ENCODE peak calls at places on chromosomes 6 and 20, in four cellular contexts. One of them, this sample, is unnamed.

GRCh38 chr20:37630993-37631392 is 62.8 kb upstream of the CTNNBL1 start:
- DNase-seq in left kidney: no peak
- DNase-seq in EL: no peak
- DNase-seq in upper lobe of right lung: no peak
- DNase-seq in this sample: no peak

GRCh38 chr6:112502348-112503130 is 155.4 kb downstream of the RFPL4B start:
- DNase-seq in left kidney: peak; percentile 22
- DNase-seq in EL: peak; percentile 27
- DNase-seq in upper lobe of right lung: no peak
- DNase-seq in this sample: peak; percentile 39

GRCh38 chr6:3247255-3248146 is 11.2 kb upstream of the PSMG4 start:
- DNase-seq in left kidney: peak; percentile 93
- DNase-seq in EL: peak; percentile 97
- DNase-seq in upper lobe of right lung: no peak
- DNase-seq in this sample: peak; percentile 99

GRCh38 chr6:132798820-132799538 is 542 bp upstream of the SLC18B1 start:
- DNase-seq in left kidney: peak; percentile 89
- DNase-seq in EL: peak; percentile 68
- DNase-seq in upper lobe of right lung: peak; percentile 85
- DNase-seq in this sample: peak; percentile 53

GRCh38 chr6:33075568-33076405 is at the start of gene HLA-DPB1:
- DNase-seq in left kidney: peak; percentile 76
- DNase-seq in EL: peak; percentile 53
- DNase-seq in upper lobe of right lung: no peak
- DNase-seq in this sample: peak; percentile 68

GRCh38 chr20:13800728-13801134 is 15.9 kb downstream of the NDUFAF5 start:
- DNase-seq in left kidney: peak; percentile 43
- DNase-seq in EL: peak; percentile 78
- DNase-seq in upper lobe of right lung: peak; percentile 86
- DNase-seq in this sample: peak; percentile 66

GRCh38 chr6:110358536-110359148 is 493 bp upstream of the METTL24 start:
- DNase-seq in left kidney: peak; percentile 52
- DNase-seq in EL: no peak
- DNase-seq in upper lobe of right lung: no peak
- DNase-seq in this sample: no peak

GRCh38 chr6:33108307-33108706 is 32.5 kb downstream of the HLA-DPB1 start:
- DNase-seq in left kidney: no peak
- DNase-seq in EL: no peak
- DNase-seq in upper lobe of right lung: no peak
- DNase-seq in this sample: no peak

GRCh38 chr20:53833333-53834043 is 236.9 kb downstream of the BCAS1 start:
- DNase-seq in left kidney: no peak
- DNase-seq in EL: no peak
- DNase-seq in upper lobe of right lung: no peak
- DNase-seq in this sample: no peak

GRCh38 chr6:141540207-141540606 is 592.5 kb upstream of the GJE1 start:
- DNase-seq in left kidney: peak; percentile 12
- DNase-seq in EL: no peak
- DNase-seq in upper lobe of right lung: no peak
- DNase-seq in this sample: no peak

GRCh38 chr6:36028088-36028886 is 679 bp downstream of the MAPK14 start:
- DNase-seq in left kidney: peak; percentile 76
- DNase-seq in EL: peak; percentile 45
- DNase-seq in upper lobe of right lung: peak; percentile 78
- DNase-seq in this sample: peak; percentile 35

GRCh38 chr20:10337291-10337690 is 96.7 kb downstream of the MKKS start:
- DNase-seq in left kidney: no peak
- DNase-seq in EL: no peak
- DNase-seq in upper lobe of right lung: no peak
- DNase-seq in this sample: no peak

GRCh38 chr6:110103260-110103659 is 76.2 kb downstream of the WASF1 start:
- DNase-seq in left kidney: no peak
- DNase-seq in EL: no peak
- DNase-seq in upper lobe of right lung: no peak
- DNase-seq in this sample: no peak

GRCh38 chr6:32152414-32153251 is 894 bp upstream of the PRRT1 start:
- DNase-seq in left kidney: peak; percentile 78
- DNase-seq in EL: peak; percentile 60
- DNase-seq in upper lobe of right lung: no peak
- DNase-seq in this sample: peak; percentile 75

GRCh38 chr6:74091133-74091793 is 395.3 kb downstream of the CD109 start:
- DNase-seq in left kidney: peak; percentile 54
- DNase-seq in EL: peak; percentile 47
- DNase-seq in upper lobe of right lung: no peak
- DNase-seq in this sample: peak; percentile 56

GRCh38 chr6:168871535-168872106 is 382.0 kb downstream of the THBS2 start:
- DNase-seq in left kidney: no peak
- DNase-seq in EL: no peak
- DNase-seq in upper lobe of right lung: no peak
- DNase-seq in this sample: no peak

GRCh38 chr6:157471895-157472686 is 91.1 kb downstream of the ZDHHC14 start:
- DNase-seq in left kidney: no peak
- DNase-seq in EL: no peak
- DNase-seq in upper lobe of right lung: peak; percentile 41
- DNase-seq in this sample: no peak

GRCh38 chr20:24470782-24471582 is 1.6 kb downstream of the SYNDIG1 start:
- DNase-seq in left kidney: peak; percentile 47
- DNase-seq in EL: no peak
- DNase-seq in upper lobe of right lung: peak; percentile 10
- DNase-seq in this sample: no peak

GRCh38 chr6:90328004-90328403 is 31.4 kb upstream of the BACH2 start:
- DNase-seq in left kidney: no peak
- DNase-seq in EL: peak; percentile 54
- DNase-seq in upper lobe of right lung: no peak
- DNase-seq in this sample: peak; percentile 6

GRCh38 chr6:17527076-17527475 is 73.0 kb upstream of the FAM8A1 start:
- DNase-seq in left kidney: no peak
- DNase-seq in EL: no peak
- DNase-seq in upper lobe of right lung: no peak
- DNase-seq in this sample: peak; percentile 38

GRCh38 chr20:56630506-56631317 is 1.6 kb downstream of the TFAP2C start:
- DNase-seq in left kidney: peak; percentile 67
- DNase-seq in EL: peak; percentile 67
- DNase-seq in upper lobe of right lung: no peak
- DNase-seq in this sample: peak; percentile 69

GRCh38 chr6:133621751-133622150 is 267.2 kb upstream of the TCF21 start:
- DNase-seq in left kidney: no peak
- DNase-seq in EL: no peak
- DNase-seq in upper lobe of right lung: no peak
- DNase-seq in this sample: peak; percentile 9

GRCh38 chr20:51660741-51661608 is 107.2 kb downstream of the ATP9A start:
- DNase-seq in left kidney: no peak
- DNase-seq in EL: peak; percentile 94
- DNase-seq in upper lobe of right lung: no peak
- DNase-seq in this sample: peak; percentile 96

GRCh38 chr6:110537208-110538123 is 61.1 kb upstream of the SLC22A16 start:
- DNase-seq in left kidney: no peak
- DNase-seq in EL: peak; percentile 91
- DNase-seq in upper lobe of right lung: no peak
- DNase-seq in this sample: peak; percentile 97

GRCh38 chr20:34300809-34301586 is 2.2 kb downstream of the AHCY start:
- DNase-seq in left kidney: peak; percentile 48
- DNase-seq in EL: no peak
- DNase-seq in upper lobe of right lung: no peak
- DNase-seq in this sample: no peak

GRCh38 chr20:32709528-32710121 is 33.6 kb downstream of the COMMD7 start:
- DNase-seq in left kidney: peak; percentile 64
- DNase-seq in EL: no peak
- DNase-seq in upper lobe of right lung: no peak
- DNase-seq in this sample: peak; percentile 67

GRCh38 chr6:90790696-90791095 is 203.8 kb upstream of the MAP3K7 start:
- DNase-seq in left kidney: no peak
- DNase-seq in EL: peak; percentile 89
- DNase-seq in upper lobe of right lung: no peak
- DNase-seq in this sample: peak; percentile 86

GRCh38 chr20:57661201-57662027 is 41.2 kb upstream of the ZBP1 start:
- DNase-seq in left kidney: peak; percentile 50
- DNase-seq in EL: no peak
- DNase-seq in upper lobe of right lung: peak; percentile 58
- DNase-seq in this sample: no peak

GRCh38 chr6:100856146-100856545 is 25.0 kb downstream of the ASCC3 start:
- DNase-seq in left kidney: no peak
- DNase-seq in EL: no peak
- DNase-seq in upper lobe of right lung: no peak
- DNase-seq in this sample: no peak

This sample was measured in EH.